ENCODE peak calls at places on chromosomes 11 and 22, in four cellular contexts. I, E, B and Z are unnamed samples.

GRCh38 chr11:69891421-69892236 is 72.4 kb upstream of the FGF3 start:
- DNase-seq in I (no peak), E (no peak), B (no peak), Z (no peak)

GRCh38 chr11:36069576-36070214 is 125.8 kb downstream of the LDLRAD3 start:
- DNase-seq in I (no peak), E (no peak), B (no peak), Z (no peak)

GRCh38 chr11:107999759-108000455 is 8.8 kb upstream of the CUL5 start:
- DNase-seq in I (peak; percentile 74), E (no peak), B (peak; percentile 17), Z (no peak)

GRCh38 chr11:8335683-8336082 is 72.0 kb upstream of the LMO1 start:
- DNase-seq in I (no peak), E (no peak), B (no peak), Z (no peak)

GRCh38 chr11:114036958-114037357 is 22.6 kb upstream of the ZBTB16 start:
- DNase-seq in I (no peak), E (no peak), B (no peak), Z (no peak)

GRCh38 chr11:117195208-117195607 is 4.0 kb upstream of the TAGLN start:
- DNase-seq in I (no peak), E (no peak), B (no peak), Z (no peak)

GRCh38 chr22:31750365-31751284 is 693 bp upstream of the PRR14L start:
- DNase-seq in I (no peak), E (no peak), B (no peak), Z (no peak)

GRCh38 chr11:60633645-60634044 is 65.8 kb upstream of the MS4A8 start:
- DNase-seq in I (no peak), E (no peak), B (no peak), Z (no peak)

GRCh38 chr11:134728186-134728585 is 316.1 kb upstream of the B3GAT1 start:
- DNase-seq in I (no peak), E (no peak), B (no peak), Z (no peak)

GRCh38 chr22:28297504-28297903 is 378.4 kb upstream of the PITPNB start:
- DNase-seq in I (no peak), E (no peak), B (no peak), Z (no peak)

GRCh38 chr22:19904174-19904856 is 37.3 kb upstream of the COMT start:
- DNase-seq in I (no peak), E (no peak), B (no peak), Z (no peak)

GRCh38 chr11:118230088-118230487 is 5.3 kb upstream of the JAML start:
- DNase-seq in I (no peak), E (no peak), B (peak; percentile 27), Z (no peak)

GRCh38 chr22:46846154-46846831 is 83.8 kb downstream of the TBC1D22A start:
- DNase-seq in I (no peak), E (no peak), B (no peak), Z (no peak)

GRCh38 chr22:31085493-31085824 is 4.3 kb downstream of the SMTN start:
- DNase-seq in I (no peak), E (no peak), B (no peak), Z (no peak)

GRCh38 chr11:9858822-9859221 is 194.9 kb downstream of the SWAP70 start:
- DNase-seq in I (no peak), E (no peak), B (no peak), Z (no peak)

GRCh38 chr11:133041165-133041564 is 491.1 kb downstream of the OPCML start:
- DNase-seq in I (no peak), E (no peak), B (no peak), Z (no peak)

GRCh38 chr11:15942936-15943335 is 413.4 kb downstream of the SOX6 start:
- DNase-seq in I (no peak), E (no peak), B (no peak), Z (no peak)

GRCh38 chr11:15942126-15942525 is 414.2 kb downstream of the SOX6 start:
- DNase-seq in I (no peak), E (no peak), B (no peak), Z (no peak)

GRCh38 chr11:15938983-15939382 is 417.4 kb downstream of the SOX6 start:
- DNase-seq in I (no peak), E (no peak), B (no peak), Z (no peak)

GRCh38 chr11:15940462-15941205 is 415.7 kb downstream of the SOX6 start:
- DNase-seq in I (no peak), E (no peak), B (no peak), Z (no peak)

DNA sequence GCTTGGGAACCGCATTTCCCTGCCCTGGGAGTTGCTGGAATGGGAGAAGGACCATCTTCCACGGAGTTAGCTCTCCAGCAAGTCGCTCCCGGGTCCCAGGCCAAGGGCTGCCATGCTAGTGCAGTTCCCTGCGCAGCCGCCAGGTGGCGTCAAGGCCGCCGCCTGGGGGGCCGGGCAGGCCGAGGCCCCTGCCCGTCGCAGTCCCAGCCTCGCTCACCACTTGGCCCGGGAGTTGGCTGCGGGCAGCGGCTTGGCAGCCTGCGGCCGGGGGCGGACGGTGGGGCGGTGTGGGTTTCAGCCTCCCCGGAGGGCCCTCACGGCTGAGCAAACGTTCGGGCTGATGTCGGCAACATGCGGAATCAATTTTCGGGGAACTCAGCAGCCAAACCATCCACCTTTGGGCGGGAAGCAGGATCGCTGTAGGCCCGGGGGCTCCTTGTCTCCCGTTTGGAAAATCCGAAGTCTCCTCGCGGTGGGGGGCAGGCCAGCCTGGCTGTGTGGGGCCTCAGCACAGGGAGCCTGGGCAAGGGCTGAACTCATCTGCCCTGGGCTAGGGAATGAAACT is 415.1 kb downstream of the SOX6 start:
- DNase-seq in I (no peak), E (no peak), B (no peak), Z (peak; percentile 28)
- TF ChIP-seq CTCF in I (peak; percentile 37), E (peak; percentile 87), B (peak; percentile 36), Z (peak; percentile 81)

GRCh38 chr22:21661991-21662390 is 3.8 kb upstream of the PPIL2 start:
- DNase-seq in I (no peak), E (no peak), B (no peak), Z (no peak)

GRCh38 chr22:21659864-21660525 is 5.8 kb upstream of the PPIL2 start:
- DNase-seq in I (no peak), E (no peak), B (no peak), Z (no peak)

GRCh38 chr22:21660904-21661303 is 4.9 kb upstream of the PPIL2 start:
- DNase-seq in I (no peak), E (no peak), B (no peak), Z (no peak)

GRCh38 chr22:21657020-21657360 is 8.8 kb upstream of the PPIL2 start:
- DNase-seq in I (no peak), E (no peak), B (no peak), Z (no peak)

GRCh38 chr22:21657361-21658118 is 8.3 kb upstream of the PPIL2 start:
- DNase-seq in I (peak; percentile 31), E (no peak), B (peak; percentile 71), Z (no peak)
- TF ChIP-seq CTCF in I (no peak), E (peak; percentile 37), B (peak; percentile 50), Z (no peak)

GRCh38 chr11:123478352-123478986 is 48.4 kb downstream of the GRAMD1B start:
- DNase-seq in I (peak; percentile 77), E (no peak), B (no peak), Z (peak; percentile 64)

GRCh38 chr11:123477205-123477907 is 47.3 kb downstream of the GRAMD1B start:
- DNase-seq in I (no peak), E (no peak), B (no peak), Z (no peak)

GRCh38 chr11:123473941-123474668 is 44.0 kb downstream of the GRAMD1B start:
- DNase-seq in I (no peak), E (peak; percentile 88), B (no peak), Z (peak; percentile 56)

GRCh38 chr11:123474994-123475393 is 44.9 kb downstream of the GRAMD1B start:
- DNase-seq in I (no peak), E (peak; percentile 89), B (no peak), Z (no peak)

GRCh38 chr11:123475478-123475877 is 45.4 kb downstream of the GRAMD1B start:
- DNase-seq in I (no peak), E (no peak), B (no peak), Z (no peak)
- TF ChIP-seq CTCF in I (peak; percentile 63), E (peak; percentile 22), B (no peak), Z (peak; percentile 18)

DNA sequence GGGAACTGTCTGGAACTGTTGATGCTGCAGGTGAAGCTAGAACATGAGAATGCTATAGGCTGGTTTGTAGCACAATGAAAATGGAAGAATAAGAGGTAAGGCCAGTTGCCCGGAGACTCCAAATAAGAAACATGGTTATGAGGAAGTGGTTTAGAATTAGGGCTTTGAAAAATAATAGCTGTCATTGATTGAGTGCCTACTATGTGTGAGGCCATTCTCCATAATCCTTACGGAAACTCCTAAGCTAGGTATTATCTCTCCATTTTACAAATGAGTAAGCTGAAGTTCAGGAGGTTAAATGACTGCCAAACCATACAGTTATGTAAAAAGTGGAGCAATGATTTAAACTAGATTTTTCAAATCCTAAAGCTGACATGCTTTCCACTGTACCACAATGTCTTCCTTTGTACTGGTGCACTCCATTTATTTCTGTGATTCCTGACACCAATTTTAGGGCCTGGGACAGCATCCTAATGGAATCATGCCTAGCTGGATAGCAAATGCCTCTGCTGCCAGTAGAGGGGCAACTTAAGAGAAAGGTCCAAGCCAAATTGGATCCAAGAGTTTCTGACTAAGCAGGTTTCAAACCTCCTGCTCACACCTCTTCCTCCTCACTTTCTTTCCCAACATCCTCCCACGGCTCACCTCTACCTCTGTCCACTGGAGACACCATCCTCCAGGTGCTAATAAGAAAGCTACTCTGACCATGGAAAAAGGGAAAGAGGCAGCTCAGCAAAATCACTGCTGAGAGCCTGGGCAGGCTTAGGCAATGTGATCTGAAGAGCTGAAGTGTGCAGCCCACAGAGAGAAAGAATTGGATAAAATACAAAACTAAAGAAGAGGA is 46.9 kb upstream of the PICALM start:
- DNase-seq in I (no peak), E (no peak), B (no peak), Z (no peak)
- TF ChIP-seq CTCF in I (no peak), E (no peak), B (no peak), Z (no peak)

DNA sequence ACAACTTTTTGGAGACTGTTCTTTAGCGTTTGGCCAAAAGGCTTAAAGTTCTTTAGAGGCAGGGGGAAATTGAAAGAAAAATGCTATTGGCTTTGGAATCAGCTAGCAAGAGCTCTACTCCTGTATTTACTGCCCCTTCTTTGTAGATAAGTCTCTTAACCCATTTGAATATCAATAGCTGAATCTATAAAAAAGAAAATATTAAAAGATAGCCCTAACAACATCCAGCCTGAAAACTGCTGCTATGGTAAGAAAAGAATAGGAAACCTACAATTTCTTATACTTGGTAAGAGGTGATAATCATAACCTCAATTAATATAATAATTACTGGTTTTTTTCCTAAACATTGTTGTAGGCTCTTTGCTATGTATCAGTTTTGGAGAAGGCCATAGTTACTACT is at the start of gene OR5B12:
- DNase-seq in I (no peak), E (no peak), B (no peak), Z (no peak)
- TF ChIP-seq CTCF in I (no peak), E (no peak), B (no peak), Z (no peak)

DNA sequence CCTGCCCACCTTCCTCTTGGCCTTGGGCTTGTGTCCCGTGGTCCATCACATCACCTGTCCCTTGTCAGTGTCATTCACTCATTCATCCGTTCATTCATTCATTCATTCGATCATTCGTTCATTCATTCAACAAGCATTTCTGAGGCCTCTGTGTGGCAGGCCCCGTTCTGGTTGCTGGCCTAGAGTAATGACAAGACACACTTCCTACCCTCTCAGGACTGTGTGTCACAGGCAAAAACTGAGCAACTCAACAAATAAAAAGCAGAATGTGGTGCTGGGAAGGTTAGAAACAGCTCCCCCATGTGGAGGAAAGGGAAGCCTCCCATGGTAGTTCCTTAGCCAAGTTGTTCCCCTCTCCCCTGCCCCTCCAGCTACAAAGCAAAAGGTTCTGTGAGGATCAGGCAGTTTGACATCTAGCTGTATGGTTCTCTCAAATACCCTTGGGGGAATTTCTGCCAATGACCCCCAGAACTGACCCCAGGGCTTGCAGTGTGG is 1.6 kb upstream of the OMP start:
- DNase-seq in I (no peak), E (no peak), B (no peak), Z (no peak)
- TF ChIP-seq CTCF in I (no peak), E (peak; percentile 56), B (no peak), Z (peak; percentile 45)